ENCODE peak calls at places on chromosomes 2 and 18, in nine cellular contexts. F is cardiac muscle cell, Y is HFFc6, R is endothelial cell, P is HCT116, A is WERI-Rb-1, Q is GM12865, M is A549, H is AG10803. D is an unnamed sample.

GRCh38 chr2:159497256-159497655 is 119.1 kb downstream of the BAZ2B start:
- DNase-seq in M (peak), R (peak), P (peak), A (no peak), F (no peak), Q (peak), H (peak), Y (peak), D (no peak)

GRCh38 chr2:19146867-19147266 is 211.6 kb downstream of the OSR1 start:
- DNase-seq in Y (no peak), Q (no peak), H (no peak), F (no peak), A (no peak), M (no peak), P (no peak), R (no peak), D (no peak)

GRCh38 chr18:72762505-72763122 is 105.2 kb downstream of the NETO1 start:
- DNase-seq in Q (peak), M (peak), A (no peak), H (peak), F (peak), Y (peak), P (peak), R (peak), D (no peak)

GRCh38 chr2:159939946-159940345 is 122.5 kb downstream of the PLA2R1 start:
- DNase-seq in F (peak), P (peak), Q (peak), R (no peak), A (peak), H (peak), M (peak), Y (peak), D (no peak)

GRCh38 chr2:73832905-73833304 is 4.1 kb downstream of the STAMBP start:
- DNase-seq in Y (no peak), F (no peak), A (no peak), M (no peak), R (no peak), P (no peak), H (no peak), Q (peak), D (no peak)

GRCh38 chr2:127607399-127607908 is 38.5 kb upstream of the GPR17 start:
- DNase-seq in A (peak), M (no peak), Q (no peak), Y (no peak), F (no peak), H (no peak), R (no peak), P (no peak), D (no peak)

GRCh38 chr2:38935568-38936172 is 46.0 kb downstream of the ARHGEF33 start:
- DNase-seq in Y (peak), A (no peak), R (no peak), F (no peak), H (peak), P (no peak), Q (no peak), M (no peak), D (no peak)

GRCh38 chr2:216082805-216083204 is 1.1 kb downstream of the TMEM169 start:
- DNase-seq in R (no peak), P (no peak), F (peak), A (peak), M (no peak), Q (no peak), Y (no peak), H (no peak), D (no peak)

GRCh38 chr18:45689386-45689785 is 34.6 kb upstream of the SLC14A1 start:
- DNase-seq in M (no peak), Q (no peak), P (no peak), Y (no peak), H (no peak), F (no peak), A (peak), R (no peak), D (no peak)

GRCh38 chr2:118061135-118061955 is 26.9 kb upstream of the INSIG2 start:
- DNase-seq in Y (peak), R (peak), F (peak), P (no peak), M (peak), Q (peak), A (no peak), H (peak), D (no peak)

GRCh38 chr2:52334185-52334584 is 1302.3 kb upstream of the NRXN1 start:
- DNase-seq in A (no peak), F (no peak), R (no peak), Y (no peak), Q (no peak), P (no peak), H (no peak), M (no peak), D (no peak)

GRCh38 chr2:32264422-32265149 is at the start of gene NLRC4:
- DNase-seq in F (no peak), A (no peak), M (no peak), P (no peak), H (no peak), R (no peak), Y (no peak), Q (peak), D (no peak)

GRCh38 chr2:19754907-19755306 is 146.9 kb downstream of the TTC32 start:
- DNase-seq in F (no peak), R (no peak), A (peak), M (no peak), H (no peak), P (no peak), Q (no peak), Y (no peak), D (peak)

GRCh38 chr2:10289891-10290290 is 12.8 kb upstream of the HPCAL1 start:
- DNase-seq in Q (no peak), P (peak), A (no peak), Y (peak), F (no peak), H (peak), R (no peak), M (no peak), D (no peak)

GRCh38 chr2:189424956-189425355 is 16.3 kb upstream of the WDR75 start:
- DNase-seq in M (no peak), A (no peak), R (no peak), H (no peak), P (no peak), F (no peak), Q (no peak), Y (no peak), D (no peak)

GRCh38 chr2:155223781-155224406 is 525.4 kb downstream of the KCNJ3 start:
- DNase-seq in P (peak), Y (no peak), M (peak), Q (peak), R (no peak), H (no peak), A (no peak), F (peak), D (no peak)

GRCh38 chr2:61439241-61440002 is 31.5 kb downstream of the USP34 start:
- DNase-seq in F (peak), Q (no peak), A (no peak), H (no peak), Y (no peak), M (no peak), R (no peak), P (no peak), D (no peak)

GRCh38 chr2:72883356-72883962 is 3.7 kb upstream of the SPR start:
- DNase-seq in H (peak), R (peak), F (peak), P (no peak), Y (peak), M (peak), Q (no peak), A (no peak), D (no peak)

GRCh38 chr2:46144133-46144800 is 152.9 kb upstream of the EPAS1 start:
- DNase-seq in M (no peak), H (no peak), A (no peak), F (no peak), R (no peak), Q (no peak), P (no peak), Y (no peak), D (no peak)

GRCh38 chr2:70994445-70995226 is at the start of gene TEX261:
- DNase-seq in Y (peak), A (peak), P (peak), Q (peak), H (peak), F (peak), M (peak), R (peak), D (peak)

GRCh38 chr2:70992945-70993688 is 1.6 kb downstream of the TEX261 start:
- DNase-seq in Y (no peak), R (no peak), M (no peak), F (no peak), H (no peak), Q (no peak), A (no peak), P (no peak), D (peak)

GRCh38 chr2:70994055-70994444 is 623 bp downstream of the TEX261 start:
- DNase-seq in R (no peak), Y (no peak), H (no peak), P (no peak), M (no peak), A (no peak), F (no peak), Q (peak), D (no peak)

GRCh38 chr2:70993689-70993986 is 1.0 kb downstream of the TEX261 start:
- DNase-seq in H (no peak), Y (no peak), A (no peak), F (no peak), Q (no peak), M (no peak), P (no peak), R (no peak), D (no peak)

GRCh38 chr2:70995227-70995729 is 605 bp upstream of the TEX261 start:
- DNase-seq in P (peak), H (peak), Q (peak), R (no peak), Y (peak), F (peak), A (peak), M (peak), D (peak)
- TF ChIP-seq CTCF in P (peak), H (peak), Q (peak), R (no peak), Y (no peak), F (peak), A (peak), M (peak), D (peak)

DNA sequence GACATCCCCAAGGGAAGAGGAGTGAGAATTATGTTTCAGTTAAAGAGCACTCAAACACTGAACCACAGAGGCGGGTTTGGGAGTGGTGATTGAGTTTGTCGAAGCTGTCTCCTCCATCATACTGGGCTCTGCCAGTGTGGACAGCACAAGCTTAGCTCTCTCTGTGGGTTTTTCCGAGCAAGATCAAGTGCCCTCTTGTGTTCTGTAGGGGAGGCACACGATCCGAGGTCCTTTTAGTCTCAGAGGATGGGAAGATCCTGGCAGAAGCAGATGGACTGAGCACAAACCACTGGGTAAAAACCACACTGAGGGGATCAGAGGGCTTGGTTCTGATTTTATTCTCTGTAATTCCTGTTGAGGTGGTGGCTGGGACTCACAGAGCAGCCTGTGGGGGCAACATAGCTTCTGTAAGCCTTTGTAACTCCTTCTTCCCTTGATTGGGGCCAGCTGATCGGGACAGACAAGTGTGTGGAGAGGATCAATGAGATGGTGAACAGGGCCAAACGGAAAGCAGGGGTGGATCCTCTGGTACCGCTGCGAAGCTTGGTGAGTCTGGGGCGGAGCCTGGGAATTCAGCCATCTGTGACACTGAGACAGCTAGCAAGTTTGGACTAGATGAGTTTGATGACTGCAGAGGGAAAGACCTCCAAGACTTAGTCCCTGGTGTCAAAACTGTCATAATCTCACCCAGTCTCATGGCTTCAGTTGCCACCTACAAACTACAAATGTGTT is 2.0 kb downstream of the NAGK start:
- DNase-seq in P (peak), F (peak), Y (peak), Q (peak), H (peak), R (no peak), M (peak), A (peak), D (no peak)
- TF ChIP-seq CTCF in P (peak), F (peak), Y (peak), Q (no peak), H (peak), R (peak), M (peak), A (peak), D (no peak)

DNA sequence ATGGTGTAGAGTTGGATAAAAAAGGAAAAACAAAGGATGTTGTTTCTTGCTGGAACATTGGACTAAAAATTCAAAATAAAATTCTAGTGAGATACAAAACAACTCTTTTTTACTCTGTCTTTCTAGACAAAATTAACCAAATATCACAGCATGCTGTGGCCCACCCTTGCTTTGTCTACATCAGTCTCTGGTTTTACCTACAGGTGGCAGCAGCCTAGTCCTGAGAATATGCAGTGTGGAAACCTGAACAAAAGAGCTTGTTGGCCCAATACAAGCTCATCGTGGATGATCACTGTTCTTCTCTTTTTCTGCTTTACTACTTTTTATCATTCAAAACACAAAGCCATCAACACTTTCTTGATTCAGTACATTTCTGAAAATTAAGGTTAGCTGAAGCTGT is 210.4 kb downstream of the CDH19 start:
- DNase-seq in F (no peak), M (no peak), A (no peak), Q (no peak), H (no peak), R (no peak), Y (no peak), P (no peak), D (no peak)
- TF ChIP-seq CTCF in F (no peak), M (no peak), A (no peak), Q (no peak), H (no peak), R (no peak), Y (no peak), P (no peak), D (no peak)

DNA sequence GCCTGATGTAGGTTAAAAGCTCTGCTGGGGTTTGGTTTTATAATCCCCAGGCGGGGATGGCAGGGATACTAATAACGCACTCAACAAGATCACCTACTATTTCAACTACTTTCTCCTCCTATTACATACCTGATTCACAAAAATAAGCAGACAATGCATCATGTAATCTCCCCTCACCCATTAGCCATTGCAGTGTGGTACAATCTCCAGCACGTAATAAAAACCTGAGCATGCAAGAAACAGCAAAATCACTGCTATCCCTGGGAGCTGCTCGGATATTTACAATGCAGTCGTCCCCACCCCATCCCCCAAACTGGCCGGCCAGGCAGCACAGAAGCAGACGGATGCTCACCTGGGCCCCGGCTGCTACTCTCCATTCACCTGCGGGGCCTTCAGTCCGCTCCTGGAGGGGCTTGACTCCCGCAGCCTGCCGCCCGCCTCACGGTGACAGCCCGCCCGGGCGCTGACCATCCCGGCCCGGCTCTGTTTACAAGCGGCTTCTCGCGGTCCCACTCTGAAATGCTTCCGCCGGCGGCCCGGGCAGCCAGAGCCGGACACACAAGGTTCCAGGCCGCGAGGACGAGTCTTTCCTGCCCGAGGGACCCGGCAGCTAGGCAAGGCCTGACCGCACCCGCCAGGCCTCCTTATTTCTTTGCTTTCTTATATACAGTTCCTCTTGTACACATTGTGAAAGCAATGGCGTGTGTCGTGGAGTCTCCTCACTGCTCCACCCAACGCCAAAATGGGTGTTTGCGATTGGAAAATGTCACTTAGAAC is at the start of gene PLEKHM3:
- DNase-seq in A (peak), Y (peak), Q (peak), M (peak), P (peak), H (peak), R (peak), F (peak), D (peak)
- TF ChIP-seq CTCF in A (no peak), Y (no peak), Q (no peak), M (no peak), P (no peak), H (no peak), R (no peak), F (no peak), D (no peak)

GRCh38 chr18:36412778-36413177 is 115.3 kb downstream of the FHOD3 start:
- DNase-seq in R (peak), P (no peak), Y (peak), M (peak), A (peak), Q (peak), H (no peak), F (peak), D (no peak)
- TF ChIP-seq CTCF in R (peak), P (peak), Y (peak), M (no peak), A (peak), Q (peak), H (peak), F (peak), D (peak)

GRCh38 chr18:40380657-40381441 is 1574.2 kb upstream of the PIK3C3 start:
- DNase-seq in F (peak), A (no peak), Y (peak), R (no peak), Q (no peak), P (no peak), H (peak), M (no peak), D (no peak)

GRCh38 chr18:40387130-40387821 is 1567.8 kb upstream of the PIK3C3 start:
- DNase-seq in R (no peak), P (no peak), F (no peak), Y (no peak), Q (no peak), H (no peak), A (no peak), M (no peak), D (no peak)

DNA sequence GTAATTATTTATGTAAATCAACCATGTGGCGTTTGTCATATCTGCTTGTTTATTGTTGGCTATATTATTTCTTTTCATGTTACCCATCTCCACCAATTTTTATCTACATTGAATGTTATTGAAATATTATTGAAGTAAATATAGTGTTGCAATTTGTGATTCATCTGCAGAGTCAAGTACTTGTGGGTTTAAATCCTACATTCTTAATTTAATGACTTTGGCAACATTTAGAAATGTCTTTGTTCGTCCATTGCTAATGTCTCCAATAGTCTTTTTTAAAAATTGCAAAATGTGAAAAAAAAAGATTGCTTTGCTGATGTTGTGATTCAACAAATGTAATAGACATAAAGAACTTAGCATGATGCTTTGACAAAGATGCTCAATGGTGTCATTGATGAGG is 1572.8 kb upstream of the PIK3C3 start:
- DNase-seq in P (no peak), Q (no peak), R (no peak), A (no peak), M (no peak), H (peak), Y (no peak), F (no peak), D (no peak)
- TF ChIP-seq CTCF in P (no peak), Q (no peak), R (no peak), A (no peak), M (no peak), H (no peak), Y (no peak), F (no peak), D (no peak)

DNA sequence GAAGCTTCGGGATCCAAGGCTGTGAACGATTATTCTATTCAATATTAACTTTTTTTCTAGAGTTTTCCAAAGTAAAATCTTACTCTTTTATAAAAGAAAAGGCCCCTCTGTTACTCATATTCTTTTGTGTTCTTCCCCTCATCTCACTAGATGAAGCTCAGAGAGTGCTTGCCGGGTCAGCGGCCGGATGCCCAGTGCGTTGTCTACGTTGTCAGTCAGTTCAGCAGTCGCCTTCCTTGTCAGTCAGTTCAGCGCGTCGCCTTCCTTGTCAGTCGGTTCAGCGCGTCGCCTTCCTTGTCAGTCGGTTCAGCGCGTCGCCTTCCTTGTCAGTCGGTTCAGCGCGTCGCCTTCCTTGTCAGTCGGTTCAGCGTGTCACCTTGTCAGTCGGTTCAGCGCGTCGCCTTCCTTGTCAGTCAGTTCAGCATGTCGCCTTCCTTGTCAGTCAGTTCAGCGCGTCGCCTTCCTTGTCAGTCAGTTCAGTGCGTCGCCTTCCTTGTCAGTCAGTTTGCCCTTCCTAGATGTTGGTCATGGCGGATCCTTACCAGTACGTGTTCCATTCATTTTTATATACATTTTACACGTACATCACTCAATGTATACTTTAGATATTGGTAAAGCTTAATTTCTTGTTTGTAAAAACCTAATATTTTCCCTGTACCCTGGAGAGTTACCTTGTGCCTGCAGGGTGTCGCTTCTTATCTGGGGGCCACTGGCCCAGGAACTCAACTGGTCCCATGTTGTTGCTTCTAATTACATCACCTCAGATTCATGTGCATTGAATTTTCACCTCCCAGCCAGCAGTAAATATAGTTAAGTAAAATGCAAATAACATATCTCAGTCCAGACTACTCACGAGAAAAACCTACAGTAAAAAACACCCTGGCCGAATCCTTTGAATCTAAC is 206.9 kb downstream of the ASB1 start:
- DNase-seq in M (no peak), Q (no peak), Y (no peak), A (no peak), P (no peak), H (no peak), R (no peak), F (no peak), D (no peak)
- TF ChIP-seq CTCF in M (no peak), Q (no peak), Y (no peak), A (no peak), P (no peak), H (no peak), R (no peak), F (no peak), D (no peak)